ENCODE peak calls at places on chromosomes 5 and 9, in seven cellular contexts. G, L, T, I, Z, B and O are unnamed samples.

GRCh38 chr9:121819511-121820231 is 168.2 kb downstream of the DAB2IP start:
- DNase-seq in G (no peak), L (peak), T (peak), I (no peak), Z (no peak), B (no peak), O (no peak)

GRCh38 chr5:91028518-91028956 is 354.6 kb downstream of the ARRDC3 start:
- DNase-seq in G (no peak), L (no peak), T (no peak), I (no peak), Z (no peak), B (no peak), O (no peak)

GRCh38 chr9:129481424-129481823 is 139.5 kb downstream of the C9orf50 start:
- DNase-seq in G (no peak), L (no peak), T (no peak), I (no peak), Z (no peak), B (no peak), O (no peak)

GRCh38 chr9:14932246-14932645 is 22.0 kb upstream of the FREM1 start:
- DNase-seq in G (no peak), L (no peak), T (no peak), I (no peak), Z (no peak), B (no peak), O (no peak)

GRCh38 chr9:132241840-132242620 is 80.2 kb downstream of the NTNG2 start:
- DNase-seq in G (no peak), L (peak), T (no peak), I (no peak), Z (no peak), B (no peak), O (peak)

GRCh38 chr9:133188006-133188842 is 20.8 kb downstream of the OBP2B start:
- DNase-seq in G (no peak), L (peak), T (no peak), I (peak), Z (no peak), B (peak), O (no peak)

GRCh38 chr9:115213777-115214428 is 95.9 kb upstream of the TNC start:
- DNase-seq in G (no peak), L (peak), T (peak), I (peak), Z (peak), B (peak), O (no peak)

GRCh38 chr9:81682797-81683196 is 6.5 kb downstream of the TLE1 start:
- DNase-seq in G (no peak), L (no peak), T (no peak), I (peak), Z (no peak), B (no peak), O (no peak)

GRCh38 chr5:146767534-146767933 is 111.0 kb downstream of the PPP2R2B start:
- DNase-seq in G (no peak), L (no peak), T (no peak), I (no peak), Z (no peak), B (no peak), O (no peak)

GRCh38 chr9:79736051-79736450 is 164.3 kb downstream of the TLE4 start:
- DNase-seq in G (no peak), L (no peak), T (no peak), I (no peak), Z (no peak), B (no peak), O (no peak)

GRCh38 chr5:144742376-144742775 is 571.7 kb downstream of the KCTD16 start:
- DNase-seq in G (no peak), L (no peak), T (no peak), I (no peak), Z (no peak), B (no peak), O (no peak)

GRCh38 chr5:54990751-54991349 is 5.5 kb upstream of the ESM1 start:
- DNase-seq in G (no peak), L (no peak), T (peak), I (peak), Z (peak), B (no peak), O (no peak)

GRCh38 chr9:70407081-70407503 is 7.4 kb downstream of the KLF9 start:
- DNase-seq in G (no peak), L (no peak), T (peak), I (peak), Z (peak), B (no peak), O (no peak)

GRCh38 chr5:66653380-66653779 is 57.2 kb downstream of the MAST4 start:
- DNase-seq in G (no peak), L (no peak), T (peak), I (peak), Z (no peak), B (no peak), O (no peak)

GRCh38 chr5:56259002-56259511 is 25.9 kb upstream of the ANKRD55 start:
- DNase-seq in G (no peak), L (no peak), T (peak), I (peak), Z (peak), B (no peak), O (no peak)

GRCh38 chr5:24750356-24750755 is 105.6 kb upstream of the CDH10 start:
- DNase-seq in G (no peak), L (no peak), T (no peak), I (no peak), Z (no peak), B (no peak), O (no peak)

GRCh38 chr5:968953-969352 is 39.6 kb upstream of the NKD2 start:
- DNase-seq in G (no peak), L (no peak), T (no peak), I (no peak), Z (no peak), B (no peak), O (no peak)

GRCh38 chr5:124990723-124991122 is 244.3 kb upstream of the ZNF608 start:
- DNase-seq in G (no peak), L (no peak), T (no peak), I (no peak), Z (no peak), B (no peak), O (no peak)

GRCh38 chr5:130335116-130335515 is 430.9 kb downstream of the CHSY3 start:
- DNase-seq in G (no peak), L (no peak), T (no peak), I (peak), Z (no peak), B (no peak), O (no peak)

GRCh38 chr9:79210541-79211243 is 361.1 kb upstream of the TLE4 start:
- DNase-seq in G (no peak), L (no peak), T (no peak), I (no peak), Z (no peak), B (no peak), O (no peak)

GRCh38 chr9:18970393-18970792 is 62.6 kb downstream of the SAXO1 start:
- DNase-seq in G (no peak), L (no peak), T (no peak), I (no peak), Z (no peak), B (no peak), O (no peak)

GRCh38 chr9:120480707-120481106 is 99.3 kb downstream of the CDK5RAP2 start:
- DNase-seq in G (no peak), L (no peak), T (peak), I (no peak), Z (no peak), B (no peak), O (no peak)

GRCh38 chr5:145917288-145917687 is 19.1 kb upstream of the SH3RF2 start:
- DNase-seq in G (no peak), L (no peak), T (no peak), I (no peak), Z (no peak), B (no peak), O (no peak)

GRCh38 chr5:132556511-132557424 is at the start of gene RAD50:
- DNase-seq in G (peak), L (peak), T (peak), I (peak), Z (peak), B (peak), O (peak)

GRCh38 chr5:19928556-19929421 is 59.2 kb downstream of the CDH18 start:
- DNase-seq in G (no peak), L (no peak), T (peak), I (peak), Z (peak), B (no peak), O (no peak)

GRCh38 chr5:90941002-90941720 is 382.6 kb downstream of the ADGRV1 start:
- DNase-seq in G (no peak), L (no peak), T (no peak), I (no peak), Z (no peak), B (no peak), O (no peak)

GRCh38 chr9:35932732-35933131 is 23.4 kb downstream of the SPAAR start:
- DNase-seq in G (no peak), L (no peak), T (no peak), I (no peak), Z (no peak), B (no peak), O (no peak)

GRCh38 chr9:98607152-98607551 is 101.6 kb downstream of the GABBR2 start:
- DNase-seq in G (no peak), L (no peak), T (no peak), I (peak), Z (no peak), B (no peak), O (no peak)
- H3K4me3 ChIP-seq in G (no peak), L (no peak), T (no peak), I (no peak), Z (no peak), B (no peak), O (no peak)

DNA sequence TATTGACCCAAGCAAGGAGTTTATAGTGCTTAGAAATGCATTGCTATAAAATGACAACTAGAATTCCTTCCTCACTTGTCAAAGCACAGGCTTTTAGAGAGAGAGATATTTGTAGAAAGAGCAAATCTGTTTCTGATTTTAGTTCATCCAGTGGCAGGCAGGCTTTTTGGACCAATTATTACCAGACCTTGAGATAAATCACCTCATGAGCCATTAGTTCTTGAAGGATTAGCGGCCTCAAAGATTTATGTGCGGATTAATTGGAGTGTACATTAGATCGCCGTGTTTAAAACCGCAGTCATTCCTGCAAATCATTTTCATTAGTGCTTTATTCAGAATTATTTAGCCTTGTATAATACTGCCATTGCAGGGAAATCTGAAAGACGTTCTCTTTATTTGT is 28.9 kb upstream of the TJP2 start:
- DNase-seq in G (no peak), L (peak), T (peak), I (no peak), Z (no peak), B (no peak), O (no peak)
- H3K4me3 ChIP-seq in G (no peak), L (no peak), T (no peak), I (no peak), Z (no peak), B (no peak), O (no peak)

DNA sequence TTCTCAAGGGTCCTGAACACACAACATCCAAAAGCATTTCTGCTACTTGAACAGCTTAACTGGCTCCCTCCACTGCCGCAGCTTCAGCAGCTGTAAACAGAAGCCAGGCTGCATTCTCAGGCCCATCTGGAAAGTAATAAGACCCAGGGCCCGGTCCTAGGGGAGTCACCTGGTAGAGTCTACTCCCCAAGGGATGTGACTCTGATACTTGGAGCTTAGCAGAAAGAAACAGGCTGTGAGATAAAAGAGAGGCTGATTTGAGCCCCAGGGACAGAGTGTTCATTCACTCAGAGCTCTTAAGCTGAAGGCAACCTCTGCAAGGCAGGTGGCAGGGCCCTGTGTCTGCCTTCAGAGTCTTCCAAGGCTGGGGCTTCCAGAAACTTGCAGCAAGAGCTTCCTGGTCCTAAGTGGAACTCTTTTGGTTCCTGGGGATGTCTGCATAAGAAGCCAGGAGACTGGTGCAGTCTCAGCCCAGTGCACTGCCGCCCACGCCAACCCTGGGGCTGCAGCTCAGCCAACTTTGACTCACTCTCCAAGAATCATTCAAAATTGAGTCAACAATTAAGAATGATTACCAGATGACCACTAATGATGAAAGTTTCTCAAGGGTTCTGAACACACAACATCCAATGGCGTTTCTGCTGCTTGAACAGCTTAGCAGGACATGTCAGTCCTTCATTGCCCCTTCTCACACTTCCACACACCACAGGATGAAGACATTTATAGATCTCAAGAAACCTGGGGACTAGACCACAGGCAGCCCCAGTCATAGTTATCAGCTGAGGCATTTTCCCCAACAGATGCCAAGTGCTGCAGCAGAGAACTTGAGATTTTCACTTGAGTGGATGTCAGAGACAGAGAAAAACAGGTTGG is 356.5 kb downstream of the SPOCK1 start:
- DNase-seq in G (peak), L (no peak), T (peak), I (peak), Z (peak), B (peak), O (no peak)
- H3K4me3 ChIP-seq in G (no peak), L (no peak), T (no peak), I (no peak), Z (peak), B (no peak), O (no peak)

GRCh38 chr9:109317979-109318671 is 2.7 kb downstream of the EPB41L4B start:
- DNase-seq in G (no peak), L (no peak), T (no peak), I (no peak), Z (no peak), B (no peak), O (no peak)
- H3K4me3 ChIP-seq in G (no peak), L (no peak), T (no peak), I (no peak), Z (no peak), B (no peak), O (no peak)

DNA sequence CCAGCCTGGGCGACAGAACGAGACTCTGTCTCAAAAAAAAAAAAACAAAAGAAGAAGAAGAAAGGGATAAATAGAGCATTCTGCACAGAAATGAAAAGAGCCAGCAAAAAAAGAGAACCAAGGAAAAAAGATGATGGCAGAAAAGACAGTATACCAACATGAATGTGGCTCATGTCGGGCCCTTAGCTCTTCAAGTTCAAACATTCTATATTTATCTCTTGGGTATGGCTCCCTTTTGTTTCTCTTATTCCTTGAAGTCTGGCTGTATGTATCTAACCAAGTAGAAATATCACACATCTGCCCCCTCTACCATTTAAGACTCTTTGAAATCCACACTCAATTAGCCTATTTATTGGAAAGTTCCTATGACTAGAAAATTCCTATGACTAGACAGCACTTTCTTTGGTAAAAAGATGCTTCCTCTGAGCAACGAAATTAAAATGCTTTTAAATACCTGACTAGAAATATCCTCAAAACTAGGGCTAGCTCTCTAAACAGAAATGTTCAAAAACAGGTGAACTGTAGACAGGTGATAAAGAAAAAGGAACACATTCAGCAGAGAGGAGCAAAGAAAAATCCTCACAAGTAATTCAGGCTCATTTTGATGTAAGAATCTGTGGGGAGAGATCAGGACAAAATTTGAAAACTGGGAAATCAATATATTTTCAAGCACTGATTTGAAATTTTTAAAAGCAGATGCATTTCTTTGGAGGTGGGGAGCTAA is 2.6 kb downstream of the SELENOP start:
- DNase-seq in G (no peak), L (no peak), T (no peak), I (no peak), Z (no peak), B (no peak), O (no peak)
- H3K4me3 ChIP-seq in G (peak), L (no peak), T (no peak), I (no peak), Z (no peak), B (no peak), O (no peak)